ENCODE peak calls at places on chromosome 14, in five cellular contexts. K is GM12892, Z is HepG2, X is GM12878, I is H1. R is an unnamed sample.

GRCh38 chr14:105492051-105492965 is 1.3 kb downstream of the TEDC1 start:
- DNase-seq in K (no peak), Z (no peak), X (no peak), I (no peak), R (no peak)

GRCh38 chr14:91047174-91047753 is 13.2 kb downstream of the RPS6KA5 start:
- DNase-seq in K (no peak), Z (no peak), X (no peak), I (no peak), R (no peak)

GRCh38 chr14:105882626-105883025 is 356.2 kb downstream of the TMEM121 start:
- DNase-seq in K (no peak), Z (no peak), X (no peak), I (no peak), R (no peak)

GRCh38 chr14:62592877-62593276 is 452.4 kb downstream of the KCNH5 start:
- DNase-seq in K (no peak), Z (no peak), X (no peak), I (no peak), R (no peak)

GRCh38 chr14:68669644-68670343 is 123.1 kb downstream of the ZFP36L1 start:
- DNase-seq in K (no peak), Z (no peak), X (no peak), I (no peak), R (no peak)

GRCh38 chr14:21087294-21088091 is 11.0 kb downstream of the ZNF219 start:
- DNase-seq in K (no peak), Z (no peak), X (no peak), I (no peak), R (peak)

GRCh38 chr14:57492859-57493258 is 798 bp downstream of the CCDC198 start:
- DNase-seq in K (no peak), Z (peak), X (no peak), I (no peak), R (no peak)

GRCh38 chr14:103581954-103582703 is 19.4 kb downstream of the COA8 start:
- DNase-seq in K (no peak), Z (no peak), X (no peak), I (no peak), R (no peak)

GRCh38 chr14:24695265-24696241 is 61.6 kb upstream of the GZMB start:
- DNase-seq in K (no peak), Z (no peak), X (peak), I (no peak), R (no peak)

GRCh38 chr14:23555882-23556699 is at the start of gene THTPA:
- DNase-seq in K (peak), Z (peak), X (peak), I (peak), R (peak)

GRCh38 chr14:94110552-94111181 is at the start of gene IFI27:
- DNase-seq in K (no peak), Z (no peak), X (no peak), I (no peak), R (no peak)

GRCh38 chr14:104350463-104351185 is 212.2 kb downstream of the KIF26A start:
- DNase-seq in K (no peak), Z (no peak), X (no peak), I (no peak), R (no peak)

GRCh38 chr14:67942311-67942710 is 122.7 kb downstream of the RAD51B start:
- DNase-seq in K (no peak), Z (no peak), X (no peak), I (no peak), R (no peak)

GRCh38 chr14:64114166-64114565 is 180.0 kb downstream of the ESR2 start:
- DNase-seq in K (no peak), Z (no peak), X (no peak), I (no peak), R (no peak)

GRCh38 chr14:69460093-69460701 is 24.3 kb upstream of the PLEKHD1 start:
- DNase-seq in K (peak), Z (peak), X (peak), I (no peak), R (no peak)

GRCh38 chr14:57297852-57298251 is 29.1 kb downstream of the AP5M1 start:
- DNase-seq in K (no peak), Z (no peak), X (no peak), I (no peak), R (no peak)

GRCh38 chr14:95895720-95896119 is 19.1 kb downstream of the TUNAR start:
- DNase-seq in K (no peak), Z (peak), X (no peak), I (peak), R (no peak)

GRCh38 chr14:29191092-29191491 is 424.5 kb downstream of the FOXG1 start:
- DNase-seq in K (no peak), Z (no peak), X (no peak), I (no peak), R (no peak)

GRCh38 chr14:87600236-87600635 is 392.7 kb downstream of the GALC start:
- DNase-seq in K (no peak), Z (no peak), X (no peak), I (no peak), R (no peak)

GRCh38 chr14:55807059-55807499 is 227.1 kb downstream of the KTN1 start:
- DNase-seq in K (no peak), Z (peak), X (no peak), I (no peak), R (no peak)

GRCh38 chr14:102088012-102088792 is 1.4 kb upstream of the HSP90AA1 start:
- DNase-seq in K (peak), Z (no peak), X (peak), I (peak), R (peak)

GRCh38 chr14:97944380-97944779 is 1147.2 kb downstream of the VRK1 start:
- DNase-seq in K (no peak), Z (no peak), X (no peak), I (no peak), R (no peak)

GRCh38 chr14:71721791-71722190 is 210.4 kb upstream of the RGS6 start:
- DNase-seq in K (no peak), Z (no peak), X (no peak), I (no peak), R (no peak)

GRCh38 chr14:65170318-65170717 is 68.0 kb upstream of the MAX start:
- DNase-seq in K (no peak), Z (no peak), X (no peak), I (no peak), R (no peak)

GRCh38 chr14:105059035-105059916 is 6.0 kb downstream of the GPR132 start:
- DNase-seq in K (no peak), Z (no peak), X (no peak), I (peak), R (peak)

GRCh38 chr14:101853455-101854018 is 92.0 kb downstream of the PPP2R5C start:
- DNase-seq in K (no peak), Z (no peak), X (no peak), I (no peak), R (no peak)

GRCh38 chr14:89245802-89246201 is 171.2 kb downstream of the FOXN3 start:
- DNase-seq in K (no peak), Z (no peak), X (no peak), I (no peak), R (no peak)

GRCh38 chr14:101876539-101876938 is 87.8 kb upstream of the DYNC1H1 start:
- DNase-seq in K (peak), Z (no peak), X (peak), I (no peak), R (peak)

GRCh38 chr14:78170203-78170602 is at the start of gene NRXN3:
- DNase-seq in K (no peak), Z (no peak), X (no peak), I (peak), R (no peak)

GRCh38 chr14:70317969-70318634 is 41.4 kb downstream of the COX16 start:
- DNase-seq in K (no peak), Z (peak), X (peak), I (no peak), R (peak)

GRCh38 chr14:104681689-104682074 is 7.7 kb upstream of the INF2 start:
- DNase-seq in K (no peak), Z (peak), X (no peak), I (peak), R (no peak)

GRCh38 chr14:73644531-73645247 is at the start of gene DNAL1:
- DNase-seq in K (peak), Z (peak), X (peak), I (peak), R (peak)
- TF ChIP-seq POLR2A in K (peak), Z (peak), X (peak), I (no peak), R (peak)

GRCh38 chr14:85332401-85332800 is 197.5 kb upstream of the FLRT2 start:
- DNase-seq in K (no peak), Z (no peak), X (no peak), I (no peak), R (no peak)

GRCh38 chr14:85336817-85337216 is 193.1 kb upstream of the FLRT2 start:
- DNase-seq in K (no peak), Z (no peak), X (no peak), I (no peak), R (no peak)

GRCh38 chr14:85333313-85333712 is 196.6 kb upstream of the FLRT2 start:
- DNase-seq in K (no peak), Z (no peak), X (no peak), I (no peak), R (no peak)

GRCh38 chr14:85334316-85334715 is 195.6 kb upstream of the FLRT2 start:
- DNase-seq in K (no peak), Z (no peak), X (no peak), I (no peak), R (no peak)

DNA sequence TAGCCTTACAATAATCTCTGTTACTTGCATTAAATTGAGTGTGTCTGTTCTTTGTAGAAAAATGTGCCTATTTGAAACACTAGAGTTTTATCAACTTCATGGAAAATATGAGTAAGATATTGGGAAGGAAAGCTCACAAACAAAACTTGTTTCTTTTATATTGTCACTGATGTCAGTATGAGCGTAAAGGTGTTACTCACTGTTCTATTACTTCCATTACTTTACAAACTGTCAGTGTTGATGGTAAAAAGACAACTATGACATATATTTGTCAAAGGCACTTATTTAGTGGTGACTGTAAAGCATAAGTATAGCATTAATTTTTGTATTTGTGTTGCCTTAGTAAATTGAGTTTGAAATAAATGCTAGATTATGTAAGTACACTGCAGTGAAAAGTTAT is 193.7 kb upstream of the FLRT2 start:
- DNase-seq in K (no peak), Z (no peak), X (no peak), I (no peak), R (no peak)
- TF ChIP-seq POLR2AphosphoS5 in K (no peak), Z (no peak), X (no peak), I (no peak), R (no peak)

GRCh38 chr14:54220122-54220691 is 176.6 kb upstream of the CDKN3 start:
- DNase-seq in K (no peak), Z (no peak), X (no peak), I (peak), R (no peak)
- TF ChIP-seq TAF1 in K (no peak), Z (no peak), X (no peak), I (no peak), R (no peak)

DNA sequence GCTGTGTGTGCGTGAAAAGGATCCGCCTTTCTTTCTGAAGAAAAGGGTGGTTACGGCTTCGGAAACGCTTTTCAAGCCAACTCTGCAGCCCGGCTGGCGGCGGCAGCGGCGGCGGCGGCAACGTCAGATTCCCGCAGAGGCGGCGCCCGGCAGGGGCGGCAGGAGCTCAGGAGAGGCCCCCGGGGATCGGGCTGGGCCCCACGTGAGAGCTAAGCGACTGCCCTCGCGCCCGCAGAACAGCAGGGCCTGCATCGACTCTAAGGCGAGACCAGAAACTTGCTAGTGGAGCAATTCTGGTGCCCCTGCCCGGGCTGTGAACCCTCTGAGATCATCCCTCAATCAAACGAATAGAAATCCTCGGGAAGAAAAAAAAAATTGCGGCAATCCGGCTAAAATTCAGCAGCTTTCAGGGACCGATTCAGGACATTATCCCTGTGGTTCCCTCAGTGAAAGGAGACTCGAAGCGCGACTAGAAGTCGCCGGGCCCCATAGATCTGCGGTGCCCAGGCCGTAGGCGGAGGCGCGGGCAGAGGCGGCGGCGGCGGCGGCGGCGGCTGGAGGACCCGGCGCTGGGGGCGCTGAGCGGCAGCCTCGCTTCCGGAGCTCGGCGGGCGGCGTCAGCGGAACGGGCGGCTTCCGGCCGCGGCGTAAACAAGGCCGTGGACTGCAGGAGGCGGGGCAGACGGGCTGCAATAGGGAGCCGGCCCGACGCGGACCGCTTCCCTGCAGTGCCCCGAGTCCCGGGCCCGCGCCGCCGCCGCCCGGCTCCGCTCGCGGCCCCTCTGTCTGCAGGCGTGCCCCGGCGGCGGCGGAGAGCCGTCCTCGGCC is at the start of gene KLHDC2:
- DNase-seq in K (peak), Z (peak), X (no peak), I (peak), R (peak)
- TF ChIP-seq POLR2A in K (peak), Z (peak), X (peak), I (no peak), R (peak)

R was measured in GM12891.